ENCODE peak calls at places on chromosomes 1 and 21, in five cellular contexts. B, U, Y, X and T are unnamed samples.

GRCh38 chr1:234125714-234126113 is 221.2 kb downstream of the SLC35F3 start:
- DNase-seq in Y (no peak), X (no peak), U (no peak), B (no peak), T (no peak)

GRCh38 chr1:244231572-244232315 is 180.7 kb downstream of the ZBTB18 start:
- DNase-seq in U (no peak), B (no peak), X (peak), Y (peak), T (no peak)

GRCh38 chr1:222950892-222951291 is 136.1 kb downstream of the DISP1 start:
- DNase-seq in X (no peak), U (no peak), B (no peak), Y (no peak), T (no peak)

GRCh38 chr1:22995774-22996173 is 19.9 kb downstream of the TEX46 start:
- DNase-seq in X (no peak), Y (no peak), B (no peak), U (no peak), T (no peak)

GRCh38 chr21:40120944-40121575 is 253.8 kb downstream of the PCP4 start:
- DNase-seq in X (peak), U (no peak), B (no peak), Y (peak), T (no peak)

GRCh38 chr1:234893725-234894630 is 234.7 kb downstream of the TOMM20 start:
- DNase-seq in U (no peak), X (no peak), Y (peak), B (no peak), T (no peak)

GRCh38 chr1:68916227-68916853 is 419.5 kb upstream of the DEPDC1 start:
- DNase-seq in B (no peak), U (no peak), X (no peak), Y (peak), T (peak)

GRCh38 chr1:244749230-244750016 is 86.0 kb upstream of the COX20 start:
- DNase-seq in U (no peak), Y (no peak), X (no peak), B (no peak), T (no peak)

GRCh38 chr1:110130989-110131388 is 18.7 kb downstream of the UBL4B start:
- DNase-seq in B (no peak), Y (no peak), X (no peak), U (no peak), T (no peak)

GRCh38 chr21:32834825-32835224 is 63.3 kb upstream of the PAXBP1 start:
- DNase-seq in Y (no peak), B (no peak), U (no peak), X (peak), T (no peak)

GRCh38 chr1:32811265-32811664 is 5.9 kb downstream of the YARS1 start:
- DNase-seq in B (no peak), X (no peak), Y (no peak), U (no peak), T (no peak)

GRCh38 chr1:225253784-225254183 is 174.1 kb downstream of the LBR start:
- DNase-seq in Y (no peak), X (no peak), U (no peak), B (no peak), T (peak)

GRCh38 chr1:235675152-235675890 is 25.7 kb upstream of the GNG4 start:
- DNase-seq in B (no peak), U (no peak), Y (peak), X (peak), T (peak)

GRCh38 chr1:33836911-33837310 is 27.0 kb upstream of the HMGB4 start:
- DNase-seq in U (no peak), X (no peak), Y (no peak), B (no peak), T (no peak)

GRCh38 chr1:181324797-181325616 is 158.3 kb upstream of the CACNA1E start:
- DNase-seq in B (no peak), Y (no peak), X (no peak), U (no peak), T (no peak)

GRCh38 chr1:27301582-27302199 is 20.3 kb upstream of the TMEM222 start:
- DNase-seq in B (no peak), Y (no peak), U (no peak), X (no peak), T (no peak)
- H3K4me3 ChIP-seq in B (no peak), Y (no peak), U (no peak), X (no peak), T (no peak)

GRCh38 chr1:207565546-207566468 is 69.8 kb downstream of the CR1 start:
- DNase-seq in B (peak), X (peak), U (no peak), Y (peak), T (peak)
- TF ChIP-seq CTCF in B (peak), X (peak), U (peak), Y (peak), T (peak)

GRCh38 chr1:167223144-167224103 is 2.7 kb downstream of the POU2F1 start:
- DNase-seq in B (no peak), U (no peak), Y (no peak), X (no peak), T (peak)
- H3K4me3 ChIP-seq in B (no peak), U (peak), Y (no peak), X (peak), T (no peak)

GRCh38 chr1:58949551-58950220 is 165.8 kb upstream of the JUN start:
- DNase-seq in B (no peak), X (no peak), U (no peak), Y (no peak), T (no peak)

GRCh38 chr1:58948671-58949070 is 164.8 kb upstream of the JUN start:
- DNase-seq in U (no peak), B (no peak), X (no peak), Y (no peak), T (no peak)

GRCh38 chr1:58946390-58946789 is 162.5 kb upstream of the JUN start:
- DNase-seq in Y (no peak), X (no peak), U (no peak), B (no peak), T (no peak)

GRCh38 chr1:58950897-58951296 is 167.1 kb upstream of the JUN start:
- DNase-seq in Y (no peak), X (peak), B (no peak), U (no peak), T (no peak)
- TF ChIP-seq CTCF in Y (no peak), X (peak), B (no peak), U (no peak), T (no peak)

GRCh38 chr1:6923955-6924890 is 139.0 kb downstream of the CAMTA1 start:
- DNase-seq in Y (no peak), B (no peak), X (no peak), U (no peak), T (no peak)

GRCh38 chr1:6923012-6923805 is 138.0 kb downstream of the CAMTA1 start:
- DNase-seq in X (no peak), B (no peak), Y (no peak), U (no peak), T (no peak)

GRCh38 chr1:6918908-6919511 is 133.8 kb downstream of the CAMTA1 start:
- DNase-seq in Y (no peak), B (no peak), U (no peak), X (no peak), T (no peak)

GRCh38 chr1:6924891-6925290 is 139.6 kb downstream of the CAMTA1 start:
- DNase-seq in Y (no peak), B (no peak), U (no peak), X (no peak), T (no peak)

DNA sequence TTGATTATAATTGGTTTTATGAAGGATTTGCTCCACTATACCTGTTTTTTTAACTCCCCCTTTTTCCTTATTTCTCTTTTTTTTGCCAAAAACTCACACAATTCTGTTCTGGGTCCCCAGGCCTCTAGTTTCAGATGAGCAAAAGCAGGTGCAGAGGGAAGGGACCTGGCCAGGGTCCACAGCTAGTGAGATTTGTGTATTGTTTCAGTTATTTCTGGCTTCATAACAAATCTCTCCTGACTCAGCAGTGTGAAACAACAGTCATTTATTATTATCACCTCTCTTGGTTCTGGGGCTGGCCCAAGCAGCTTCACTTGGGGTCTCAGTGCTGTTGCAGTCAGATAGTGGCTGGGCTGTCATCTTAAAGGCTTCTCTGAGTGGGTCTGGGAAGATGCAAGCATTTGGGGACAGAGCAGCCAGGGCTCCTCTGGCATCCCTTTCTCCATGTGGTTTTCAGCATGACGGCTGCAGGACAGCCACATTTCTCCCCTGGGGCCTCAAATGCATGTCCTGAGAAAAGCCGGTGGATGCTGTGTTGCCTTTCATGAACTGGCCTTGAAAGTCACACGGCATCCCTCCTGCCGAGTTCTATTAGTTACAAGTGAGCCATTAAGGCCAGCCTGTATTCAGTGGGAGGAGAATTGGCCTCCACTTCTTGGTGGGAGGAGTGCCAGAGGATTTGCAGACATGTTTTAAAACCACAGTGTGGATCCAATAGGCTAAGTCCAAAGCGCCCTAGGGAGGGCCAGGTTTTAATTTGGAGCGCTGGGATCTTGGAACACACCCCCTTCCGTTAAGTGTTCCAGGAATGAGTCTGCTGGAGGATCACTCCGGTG is 137.1 kb downstream of the CAMTA1 start:
- DNase-seq in B (no peak), X (no peak), U (no peak), Y (peak), T (peak)
- H3K4me3 ChIP-seq in B (no peak), X (no peak), U (no peak), Y (no peak), T (no peak)